ENCODE peak calls at places on chromosomes 2 and 18, in four cellular contexts. U is activated CD4-positive, CD25-positive, alpha-beta regulatory T cell treated with anti-CD3 and anti-CD28 coated beads, Interleukin-2, amount 50 U/mL, for 72 hours; W is mucosa of gallbladder; A is kidney tubule cell. J is an unnamed sample.

GRCh38 chr18:37565985-37566478 is 434 bp upstream of the CELF4 start:
- DNase-seq in U (no peak), A (peak; percentile 57), W (peak; percentile 58), J (no peak)

GRCh38 chr2:233084488-233084887 is 24.3 kb downstream of the INPP5D start:
- DNase-seq in U (no peak), W (peak; percentile 65), A (no peak), J (no peak)

GRCh38 chr2:148244593-148245292 is 223.9 kb downstream of the MBD5 start:
- DNase-seq in U (no peak), A (peak; percentile 67), W (no peak), J (no peak)

GRCh38 chr2:41962912-41963652 is 84.7 kb upstream of the PKDCC start:
- DNase-seq in W (no peak), A (no peak), U (no peak), J (no peak)

GRCh38 chr2:238955648-238956531 is 108.0 kb downstream of the TWIST2 start:
- DNase-seq in U (no peak), W (no peak), A (no peak), J (no peak)

GRCh38 chr18:8860845-8861642 is 155.7 kb downstream of the MTCL1 start:
- DNase-seq in A (no peak), W (no peak), U (no peak), J (no peak)

GRCh38 chr18:57443247-57443646 is 8.1 kb downstream of the ONECUT2 start:
- DNase-seq in W (no peak), A (no peak), U (no peak), J (no peak)

GRCh38 chr2:192159764-192160163 is 35.0 kb downstream of the TMEFF2 start:
- DNase-seq in W (no peak), A (no peak), U (no peak), J (no peak)

GRCh38 chr18:22021701-22022100 is 147.7 kb upstream of the GATA6 start:
- DNase-seq in A (no peak), W (no peak), U (no peak), J (peak; percentile 83)

GRCh38 chr2:162153608-162154224 is 1.7 kb upstream of the GCG start:
- DNase-seq in W (peak; percentile 65), A (peak; percentile 70), U (peak; percentile 37), J (peak; percentile 79)

GRCh38 chr18:7586379-7586778 is 19.3 kb downstream of the PTPRM start:
- DNase-seq in W (no peak), U (no peak), A (no peak), J (no peak)

GRCh38 chr2:68216454-68217310 is 35.6 kb downstream of the PPP3R1 start:
- DNase-seq in W (no peak), U (no peak), A (no peak), J (no peak)